ENCODE peak calls at places on chromosomes 7 and 10, in five cellular contexts. W, X, C, R and T are unnamed samples.

GRCh38 chr10:61175331-61175730 is 231.3 kb upstream of the RHOBTB1 start:
- DNase-seq in W (no peak), X (no peak), C (no peak), R (no peak), T (no peak)

GRCh38 chr10:23294638-23295247 is 49.9 kb downstream of the C10orf67 start:
- DNase-seq in W (no peak), X (no peak), C (no peak), R (no peak), T (peak)

GRCh38 chr10:23630880-23631279 is 192.0 kb downstream of the OTUD1 start:
- DNase-seq in W (peak), X (no peak), C (no peak), R (no peak), T (no peak)

GRCh38 chr10:79346388-79347225 is 662 bp upstream of the PPIF start:
- DNase-seq in W (no peak), X (peak), C (no peak), R (no peak), T (no peak)

GRCh38 chr10:79970062-79970461 is 21.2 kb upstream of the SFTPD start:
- DNase-seq in W (no peak), X (no peak), C (no peak), R (no peak), T (no peak)

GRCh38 chr7:143463556-143463955 is 14.1 kb upstream of the TAS2R41 start:
- DNase-seq in W (no peak), X (no peak), C (no peak), R (no peak), T (no peak)

GRCh38 chr7:73770002-73770859 is at the start of gene CLDN3:
- DNase-seq in W (peak), X (peak), C (peak), R (peak), T (no peak)

GRCh38 chr7:88203401-88203800 is 16.4 kb downstream of the SRI start:
- DNase-seq in W (no peak), X (no peak), C (no peak), R (no peak), T (no peak)

GRCh38 chr10:50563906-50564305 is 59.9 kb downstream of the SGMS1 start:
- DNase-seq in W (no peak), X (peak), C (peak), R (no peak), T (no peak)

GRCh38 chr7:96300981-96301380 is 20.9 kb downstream of the SLC25A13 start:
- DNase-seq in W (no peak), X (no peak), C (no peak), R (no peak), T (no peak)

GRCh38 chr7:25206765-25207164 is 21.5 kb downstream of the NPVF start:
- DNase-seq in W (no peak), X (no peak), C (no peak), R (no peak), T (no peak)

GRCh38 chr7:25208525-25209221 is 19.6 kb downstream of the NPVF start:
- DNase-seq in W (no peak), X (no peak), C (no peak), R (no peak), T (no peak)

DNA sequence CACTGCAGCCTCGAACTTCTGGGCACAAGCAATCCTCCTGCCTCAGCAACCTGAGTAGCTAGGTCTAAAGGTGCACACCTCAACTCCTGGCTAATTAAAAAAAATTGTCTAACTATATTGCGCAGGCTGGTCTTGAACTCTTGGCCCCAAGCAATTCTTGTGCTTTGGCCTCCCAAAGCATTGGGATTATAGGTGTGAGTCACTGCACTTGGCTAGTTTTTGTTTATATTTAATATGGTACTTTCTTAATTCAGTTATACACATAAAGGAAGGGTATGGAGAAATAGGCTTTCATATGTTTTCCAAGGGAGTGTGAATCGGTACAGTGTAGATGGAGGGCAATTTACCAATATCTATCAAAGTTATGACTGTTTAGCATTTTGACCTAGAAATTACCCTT is 20.4 kb downstream of the NPVF start:
- DNase-seq in W (no peak), X (no peak), C (no peak), R (no peak), T (no peak)
- H2BK12ac ChIP-seq in W (no peak), X (no peak), C (no peak), R (no peak), T (no peak)

DNA sequence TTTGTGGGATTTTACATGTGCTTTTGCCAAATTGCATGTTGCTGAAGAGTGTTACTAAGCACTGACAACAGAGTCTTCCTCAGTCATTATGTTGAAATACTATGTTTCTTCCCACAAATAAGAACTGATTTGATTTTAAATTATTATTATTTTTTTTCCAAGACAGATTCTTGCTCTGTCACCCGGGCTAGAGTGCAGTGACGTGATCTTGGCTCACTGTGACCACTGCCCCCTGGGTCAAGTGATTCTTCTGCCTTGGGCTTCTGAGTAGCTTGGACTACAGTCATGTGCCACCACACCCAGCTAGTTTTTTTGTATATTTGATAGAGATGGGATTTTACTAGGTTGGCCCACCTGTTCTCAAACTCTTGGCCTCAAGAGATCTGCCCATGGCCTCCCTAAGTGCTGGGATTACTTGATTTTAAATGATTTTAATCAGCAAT is 42.3 kb downstream of the MINPP1 start:
- DNase-seq in W (no peak), X (no peak), C (no peak), R (no peak), T (peak)
- H3K18ac ChIP-seq in W (no peak), X (no peak), C (no peak), R (no peak), T (peak)

GRCh38 chr7:3011211-3011852 is 32.3 kb downstream of the CARD11 start:
- DNase-seq in W (no peak), X (no peak), C (no peak), R (no peak), T (no peak)
- H3K9ac ChIP-seq in W (no peak), X (no peak), C (no peak), R (no peak), T (no peak)

DNA sequence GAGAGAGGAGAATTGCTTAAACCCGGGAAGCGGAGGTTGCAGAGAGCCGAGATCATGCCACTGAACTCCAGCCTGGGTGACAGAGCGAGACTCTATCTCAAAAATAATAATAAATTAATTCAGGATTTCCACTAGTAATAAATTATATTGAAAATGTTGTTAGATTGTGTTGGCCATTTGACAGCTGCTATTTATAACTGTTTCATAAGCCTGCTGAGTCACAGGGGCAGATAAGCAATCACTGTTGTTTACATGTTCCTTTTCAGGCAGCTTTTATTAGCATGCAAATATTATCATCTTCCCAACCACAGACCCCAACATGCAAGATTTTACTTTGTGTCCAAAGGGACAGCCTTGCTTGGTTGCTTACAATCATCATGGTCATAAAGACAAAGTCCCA is 49.5 kb upstream of the ZNF138 start:
- DNase-seq in W (no peak), X (no peak), C (no peak), R (no peak), T (peak)
- H2BK12ac ChIP-seq in W (no peak), X (no peak), C (no peak), R (no peak), T (no peak)

GRCh38 chr7:37372750-37373149 is 75.9 kb downstream of the ELMO1 start:
- DNase-seq in W (no peak), X (no peak), C (no peak), R (peak), T (no peak)

GRCh38 chr7:37371755-37372154 is 76.9 kb downstream of the ELMO1 start:
- DNase-seq in W (no peak), X (no peak), C (no peak), R (no peak), T (no peak)

GRCh38 chr7:37368540-37368939 is 80.1 kb downstream of the ELMO1 start:
- DNase-seq in W (no peak), X (no peak), C (no peak), R (no peak), T (no peak)

GRCh38 chr7:37367010-37367409 is 81.7 kb downstream of the ELMO1 start:
- DNase-seq in W (no peak), X (no peak), C (no peak), R (no peak), T (no peak)

GRCh38 chr7:37369904-37370303 is 78.8 kb downstream of the ELMO1 start:
- DNase-seq in W (no peak), X (no peak), C (no peak), R (peak), T (no peak)
- H3K18ac ChIP-seq in W (no peak), X (no peak), C (no peak), R (no peak), T (no peak)

DNA sequence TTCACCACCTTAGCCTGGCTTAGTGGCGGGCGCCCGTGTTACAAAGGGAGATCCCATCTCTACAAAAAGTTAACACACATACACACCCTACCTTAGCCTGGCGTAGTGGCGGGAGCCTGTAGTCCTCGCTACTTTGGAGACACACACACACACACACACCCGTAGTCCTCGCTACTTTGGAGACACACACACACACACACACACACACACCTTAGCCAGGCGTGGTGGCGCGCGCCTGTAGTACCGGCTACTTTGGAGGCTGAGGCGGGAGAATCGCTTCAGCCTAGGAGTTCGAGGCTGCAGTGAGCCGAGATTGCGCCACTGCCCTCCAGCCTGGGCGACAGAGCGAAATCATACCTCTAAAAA is 608 bp upstream of the CCNY start:
- DNase-seq in W (no peak), X (peak), C (no peak), R (no peak), T (peak)
- H3K9ac ChIP-seq in W (peak), X (no peak), C (peak), R (peak), T (peak)

GRCh38 chr7:123692471-123692877 is 36.8 kb downstream of the LMOD2 start:
- DNase-seq in W (no peak), X (peak), C (no peak), R (no peak), T (no peak)
- H2BK12ac ChIP-seq in W (no peak), X (no peak), C (peak), R (no peak), T (no peak)

GRCh38 chr10:31318854-31319601 is at the start of gene ZEB1:
- DNase-seq in W (peak), X (peak), C (no peak), R (peak), T (peak)
- H3K18ac ChIP-seq in W (peak), X (no peak), C (no peak), R (peak), T (peak)

GRCh38 chr10:127310389-127310788 is 114.0 kb upstream of the INSYN2A start:
- DNase-seq in W (no peak), X (no peak), C (no peak), R (no peak), T (no peak)
- H3K9ac ChIP-seq in W (no peak), X (no peak), C (no peak), R (no peak), T (no peak)